ENCODE peak calls at places on chromosomes 3 and 15, in seven cellular contexts. One of them, this sample, is unnamed.

GRCh38 chr15:98842973-98843285 is 164.7 kb downstream of the PGPEP1L start:
- DNase-seq in mesendoderm: no peak
- DNase-seq in mesenchymal stem cell: no peak
- DNase-seq in neuronal stem cell: no peak
- DNase-seq in H9: no peak
- DNase-seq in H1: no peak
- DNase-seq in IMR-90: no peak
- DNase-seq in this sample: no peak

GRCh38 chr15:33086500-33087141 is 107.9 kb downstream of the FMN1 start:
- DNase-seq in neuronal stem cell: no peak
- DNase-seq in H1: no peak
- DNase-seq in H9: no peak
- DNase-seq in mesendoderm: peak; percentile 63
- DNase-seq in mesenchymal stem cell: peak; percentile 65
- DNase-seq in IMR-90: peak; percentile 87
- DNase-seq in this sample: peak; percentile 74

GRCh38 chr3:61936344-61936937 is 375.1 kb downstream of the PTPRG start:
- DNase-seq in H1: peak; percentile 73
- DNase-seq in IMR-90: peak; percentile 15
- DNase-seq in mesendoderm: peak; percentile 61
- DNase-seq in H9: no peak
- DNase-seq in mesenchymal stem cell: peak; percentile 27
- DNase-seq in neuronal stem cell: no peak
- DNase-seq in this sample: no peak

GRCh38 chr3:191066669-191067068 is 132.4 kb upstream of the OSTN start:
- DNase-seq in H9: no peak
- DNase-seq in H1: no peak
- DNase-seq in mesenchymal stem cell: peak; percentile 56
- DNase-seq in mesendoderm: no peak
- DNase-seq in neuronal stem cell: no peak
- DNase-seq in IMR-90: peak; percentile 81
- DNase-seq in this sample: no peak

GRCh38 chr3:149800693-149801092 is 8.3 kb upstream of the ANKUB1 start:
- DNase-seq in IMR-90: no peak
- DNase-seq in H9: no peak
- DNase-seq in mesenchymal stem cell: no peak
- DNase-seq in H1: no peak
- DNase-seq in neuronal stem cell: no peak
- DNase-seq in mesendoderm: no peak
- DNase-seq in this sample: no peak

GRCh38 chr3:169453256-169454059 is 210.1 kb downstream of the MECOM start:
- DNase-seq in mesendoderm: no peak
- DNase-seq in H9: no peak
- DNase-seq in IMR-90: no peak
- DNase-seq in mesenchymal stem cell: no peak
- DNase-seq in neuronal stem cell: no peak
- DNase-seq in H1: no peak
- DNase-seq in this sample: no peak

GRCh38 chr3:191246628-191247027 is 47.6 kb downstream of the OSTN start:
- DNase-seq in IMR-90: peak; percentile 83
- DNase-seq in mesenchymal stem cell: peak; percentile 80
- DNase-seq in H1: no peak
- DNase-seq in neuronal stem cell: no peak
- DNase-seq in H9: no peak
- DNase-seq in mesendoderm: peak; percentile 77
- DNase-seq in this sample: peak; percentile 49

GRCh38 chr15:33197636-33198035 is 3.1 kb upstream of the FMN1 start:
- DNase-seq in H1: no peak
- DNase-seq in mesendoderm: peak; percentile 62
- DNase-seq in mesenchymal stem cell: no peak
- DNase-seq in neuronal stem cell: no peak
- DNase-seq in H9: no peak
- DNase-seq in IMR-90: no peak
- DNase-seq in this sample: no peak

GRCh38 chr15:42010434-42010833 is 10.4 kb downstream of the PLA2G4E start:
- DNase-seq in neuronal stem cell: no peak
- DNase-seq in H1: no peak
- DNase-seq in mesendoderm: no peak
- DNase-seq in mesenchymal stem cell: peak; percentile 2
- DNase-seq in IMR-90: no peak
- DNase-seq in H9: no peak
- DNase-seq in this sample: peak; percentile 70

GRCh38 chr3:159727506-159727905 is 261.1 kb upstream of the IL12A start:
- DNase-seq in H1: no peak
- DNase-seq in mesenchymal stem cell: no peak
- DNase-seq in mesendoderm: no peak
- DNase-seq in IMR-90: no peak
- DNase-seq in H9: no peak
- DNase-seq in neuronal stem cell: no peak
- DNase-seq in this sample: no peak

GRCh38 chr3:194231840-194232832 is 96.2 kb downstream of the HES1 start:
- DNase-seq in mesenchymal stem cell: no peak
- DNase-seq in neuronal stem cell: no peak
- DNase-seq in mesendoderm: no peak
- DNase-seq in H9: peak; percentile 72
- DNase-seq in IMR-90: no peak
- DNase-seq in H1: peak; percentile 70
- DNase-seq in this sample: peak; percentile 75
- H3K4ac ChIP-seq in mesenchymal stem cell: no peak overlapping the region
- H3K4ac ChIP-seq in neuronal stem cell: no peak overlapping the region
- H3K4ac ChIP-seq in mesendoderm: peak overlapping the region; percentile 21
- H3K4ac ChIP-seq in H9: no peak overlapping the region
- H3K4ac ChIP-seq in IMR-90: no peak overlapping the region
- H3K4ac ChIP-seq in H1: no peak overlapping the region
- H3K4ac ChIP-seq in this sample: no peak overlapping the region

DNA sequence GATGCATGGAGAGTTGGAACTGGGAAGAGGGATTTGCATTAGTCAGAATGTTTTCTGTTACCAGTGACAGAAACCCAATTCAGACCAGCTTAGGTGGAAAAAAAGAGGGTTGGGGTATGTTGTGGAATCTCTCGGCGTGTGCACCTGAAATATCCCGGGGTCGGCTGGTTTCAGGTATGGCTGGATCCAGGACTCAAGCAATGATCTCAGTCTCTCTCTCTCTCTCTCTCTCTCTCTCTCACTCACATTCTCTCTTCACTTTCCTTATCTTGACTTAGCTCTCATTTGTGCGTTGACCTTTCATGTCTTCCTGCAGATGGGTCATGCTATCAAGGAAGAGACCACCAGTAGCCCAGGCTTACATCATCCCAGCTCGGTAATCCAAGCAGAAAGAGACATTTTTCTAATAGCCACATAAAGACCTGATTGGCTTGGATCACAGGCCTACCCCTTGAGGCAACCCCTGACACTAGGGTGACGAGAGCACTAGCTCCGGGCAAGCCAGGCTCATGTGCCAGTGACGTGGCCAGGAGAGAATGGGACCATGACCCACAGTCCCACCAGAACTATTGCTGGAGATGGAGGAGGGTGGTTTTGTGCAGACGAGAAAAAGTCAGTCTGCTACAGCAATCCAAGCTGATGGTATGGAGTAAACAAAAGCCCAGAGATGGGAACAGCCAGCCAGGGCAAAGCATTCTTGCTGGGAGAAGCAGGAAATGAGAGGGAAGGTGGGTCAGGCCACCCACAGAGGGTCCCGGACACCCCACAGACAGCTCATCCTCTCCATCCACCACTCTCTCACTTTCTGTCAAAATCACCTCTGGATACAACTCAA is 91.7 kb downstream of the CHSY1 start:
- DNase-seq in neuronal stem cell: no peak
- DNase-seq in IMR-90: no peak
- DNase-seq in mesendoderm: no peak
- DNase-seq in H1: no peak
- DNase-seq in H9: no peak
- DNase-seq in mesenchymal stem cell: no peak
- DNase-seq in this sample: no peak
- H2AK5ac ChIP-seq in neuronal stem cell: no peak overlapping the region
- H2AK5ac ChIP-seq in IMR-90: peak overlapping the region; percentile 75
- H2AK5ac ChIP-seq in mesendoderm: no peak overlapping the region
- H2AK5ac ChIP-seq in H1: no peak overlapping the region
- H2AK5ac ChIP-seq in H9: no peak overlapping the region
- H2AK5ac ChIP-seq in mesenchymal stem cell: peak overlapping the region; percentile 77
- H2AK5ac ChIP-seq in this sample: no peak overlapping the region

DNA sequence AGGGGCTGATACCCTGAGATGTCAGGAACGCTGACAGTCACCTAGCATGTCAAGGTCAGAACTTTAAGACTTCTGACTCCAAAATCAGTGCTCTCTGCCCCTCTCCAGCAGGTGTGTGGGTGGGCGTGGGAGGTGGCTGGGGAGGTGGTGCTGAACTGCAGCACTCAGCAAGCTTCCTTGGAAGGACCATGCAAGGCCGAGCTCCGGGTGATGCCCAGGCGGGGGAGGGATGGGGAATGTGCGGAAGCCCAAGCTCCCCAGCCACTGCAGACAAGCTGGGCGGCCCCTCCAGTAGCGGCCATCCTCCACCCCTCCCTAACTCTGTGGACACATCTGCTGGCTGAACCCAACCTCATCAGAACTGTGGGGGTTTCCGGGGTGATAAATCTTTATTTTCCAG is 296.6 kb downstream of the TLE3 start:
- DNase-seq in neuronal stem cell: no peak
- DNase-seq in H1: no peak
- DNase-seq in mesenchymal stem cell: no peak
- DNase-seq in mesendoderm: no peak
- DNase-seq in H9: no peak
- DNase-seq in IMR-90: no peak
- DNase-seq in this sample: no peak
- H3K4ac ChIP-seq in neuronal stem cell: no peak overlapping the region
- H3K4ac ChIP-seq in H1: no peak overlapping the region
- H3K4ac ChIP-seq in mesenchymal stem cell: no peak overlapping the region
- H3K4ac ChIP-seq in mesendoderm: no peak overlapping the region
- H3K4ac ChIP-seq in H9: no peak overlapping the region
- H3K4ac ChIP-seq in IMR-90: no peak overlapping the region
- H3K4ac ChIP-seq in this sample: no peak overlapping the region

GRCh38 chr15:69843927-69844326 is 253.8 kb downstream of the TLE3 start:
- DNase-seq in H1: no peak
- DNase-seq in neuronal stem cell: no peak
- DNase-seq in mesenchymal stem cell: no peak
- DNase-seq in mesendoderm: no peak
- DNase-seq in H9: no peak
- DNase-seq in IMR-90: no peak
- DNase-seq in this sample: no peak

GRCh38 chr15:69843267-69843666 is 254.4 kb downstream of the TLE3 start:
- DNase-seq in H9: no peak
- DNase-seq in H1: no peak
- DNase-seq in neuronal stem cell: no peak
- DNase-seq in IMR-90: no peak
- DNase-seq in mesendoderm: no peak
- DNase-seq in mesenchymal stem cell: no peak
- DNase-seq in this sample: no peak

GRCh38 chr15:69842851-69843250 is 254.9 kb downstream of the TLE3 start:
- DNase-seq in neuronal stem cell: no peak
- DNase-seq in mesendoderm: no peak
- DNase-seq in H9: no peak
- DNase-seq in IMR-90: no peak
- DNase-seq in mesenchymal stem cell: no peak
- DNase-seq in H1: no peak
- DNase-seq in this sample: no peak

GRCh38 chr15:69838951-69839350 is 258.8 kb downstream of the TLE3 start:
- DNase-seq in mesenchymal stem cell: no peak
- DNase-seq in mesendoderm: no peak
- DNase-seq in H1: no peak
- DNase-seq in H9: no peak
- DNase-seq in IMR-90: no peak
- DNase-seq in neuronal stem cell: no peak
- DNase-seq in this sample: no peak

GRCh38 chr15:69841046-69841828 is 256.5 kb downstream of the TLE3 start:
- DNase-seq in mesendoderm: no peak
- DNase-seq in IMR-90: no peak
- DNase-seq in H1: no peak
- DNase-seq in neuronal stem cell: no peak
- DNase-seq in mesenchymal stem cell: no peak
- DNase-seq in H9: no peak
- DNase-seq in this sample: no peak
- H2AK5ac ChIP-seq in mesendoderm: no peak overlapping the region
- H2AK5ac ChIP-seq in IMR-90: no peak overlapping the region
- H2AK5ac ChIP-seq in H1: no peak overlapping the region
- H2AK5ac ChIP-seq in neuronal stem cell: peak overlapping the region; percentile 15
- H2AK5ac ChIP-seq in mesenchymal stem cell: no peak overlapping the region
- H2AK5ac ChIP-seq in H9: no peak overlapping the region
- H2AK5ac ChIP-seq in this sample: no peak overlapping the region

DNA sequence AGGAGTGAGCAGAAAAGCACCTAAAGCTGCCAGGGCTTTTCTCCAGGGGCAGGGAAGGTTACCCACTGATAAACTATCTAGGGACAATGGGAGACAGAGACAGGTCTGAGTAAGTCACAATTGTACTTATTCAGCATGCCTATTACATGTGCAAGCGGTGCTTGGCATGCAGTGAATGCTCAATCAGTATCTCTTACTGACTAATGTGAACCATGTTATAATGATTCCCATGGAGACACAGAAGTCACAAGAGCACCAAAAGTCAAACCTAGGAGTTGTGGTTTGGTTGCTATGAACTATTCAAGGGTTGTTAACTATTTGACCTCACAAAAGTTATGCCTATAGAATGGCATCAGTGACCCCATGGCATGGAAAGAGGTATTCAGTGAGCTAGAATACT is 50.0 kb upstream of the RASGRP1 start:
- DNase-seq in H9: no peak
- DNase-seq in mesendoderm: no peak
- DNase-seq in neuronal stem cell: no peak
- DNase-seq in IMR-90: no peak
- DNase-seq in H1: no peak
- DNase-seq in mesenchymal stem cell: no peak
- DNase-seq in this sample: peak; percentile 96
- H3K4ac ChIP-seq in H9: no peak overlapping the region
- H3K4ac ChIP-seq in mesendoderm: no peak overlapping the region
- H3K4ac ChIP-seq in neuronal stem cell: no peak overlapping the region
- H3K4ac ChIP-seq in IMR-90: no peak overlapping the region
- H3K4ac ChIP-seq in H1: no peak overlapping the region
- H3K4ac ChIP-seq in mesenchymal stem cell: no peak overlapping the region
- H3K4ac ChIP-seq in this sample: no peak overlapping the region

DNA sequence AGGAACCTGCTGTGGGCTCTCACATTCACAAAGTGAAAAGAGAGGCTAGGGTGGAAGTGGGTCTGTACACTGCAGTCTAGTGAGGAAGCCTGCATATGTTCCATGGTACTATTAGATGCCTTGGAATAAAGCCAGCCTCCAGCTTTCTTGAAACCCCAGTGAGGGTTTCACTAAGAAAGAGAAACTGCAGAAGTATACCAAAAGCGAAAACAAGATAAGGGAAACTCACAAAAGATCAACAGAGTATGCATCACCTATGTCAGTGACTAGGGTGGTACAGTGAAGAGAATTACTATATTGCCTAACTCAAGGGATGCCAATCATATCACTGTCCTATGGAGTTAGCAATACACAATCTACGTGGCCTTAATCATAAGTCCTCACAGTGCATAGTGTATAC is 212.5 kb upstream of the GADL1 start:
- DNase-seq in neuronal stem cell: no peak
- DNase-seq in mesendoderm: no peak
- DNase-seq in IMR-90: no peak
- DNase-seq in H9: no peak
- DNase-seq in H1: no peak
- DNase-seq in mesenchymal stem cell: no peak
- DNase-seq in this sample: peak; percentile 28
- H2AK5ac ChIP-seq in neuronal stem cell: no peak overlapping the region
- H2AK5ac ChIP-seq in mesendoderm: no peak overlapping the region
- H2AK5ac ChIP-seq in IMR-90: no peak overlapping the region
- H2AK5ac ChIP-seq in H9: no peak overlapping the region
- H2AK5ac ChIP-seq in H1: no peak overlapping the region
- H2AK5ac ChIP-seq in mesenchymal stem cell: no peak overlapping the region
- H2AK5ac ChIP-seq in this sample: no peak overlapping the region